ENCODE peak calls at places on chromosomes 3 and 15, in eight cellular contexts. K is astrocyte; Y is CD8-positive, alpha-beta memory T cell; N is NCI-H2171 treated with DMSO at 0.1 percent for 48 hours; E is SJCRH30; T is cardiac septum; I is lung; X is lung microvascular endothelial cell. U is an unnamed sample.

GRCh38 chr15:78056714-78057269 is 20.7 kb downstream of the TBC1D2B start:
- DNase-seq in K (peak; percentile 46), Y (no peak), N (peak; percentile 72), E (peak; percentile 40), T (no peak), I (no peak), X (peak; percentile 45), U (no peak)

GRCh38 chr3:43707998-43708397 is 17.3 kb downstream of the ABHD5 start:
- DNase-seq in K (peak; percentile 97), Y (no peak), N (no peak), E (no peak), T (no peak), I (no peak), X (peak; percentile 87), U (peak; percentile 60)

GRCh38 chr3:53420831-53421230 is 73.5 kb upstream of the DCP1A start:
- DNase-seq in K (no peak), Y (no peak), N (no peak), E (no peak), T (no peak), I (no peak), X (no peak), U (no peak)

GRCh38 chr15:21261396-21261964 is 178.8 kb downstream of the POTEB3 start:
- DNase-seq in K (no peak), Y (no peak), N (no peak), E (peak; percentile 2), T (peak; percentile 74), I (no peak), X (no peak), U (no peak)

GRCh38 chr15:58584789-58585461 is 153.1 kb downstream of the LIPC start:
- DNase-seq in K (no peak), Y (no peak), N (no peak), E (no peak), T (no peak), I (no peak), X (no peak), U (no peak)

GRCh38 chr15:59260090-59260489 is 53.4 kb downstream of the LDHAL6B start:
- DNase-seq in K (no peak), Y (no peak), N (no peak), E (no peak), T (peak; percentile 70), I (no peak), X (no peak), U (no peak)

GRCh38 chr15:24772256-24772655 is 96.7 kb downstream of the NPAP1 start:
- DNase-seq in K (no peak), Y (no peak), N (no peak), E (peak; percentile 47), T (no peak), I (no peak), X (no peak), U (no peak)

GRCh38 chr3:114234739-114235138 is 2.6 kb downstream of the ZNF80 start:
- DNase-seq in K (no peak), Y (no peak), N (no peak), E (no peak), T (no peak), I (no peak), X (no peak), U (no peak)

GRCh38 chr15:41897327-41897726 is 3.5 kb upstream of the SPTBN5 start:
- DNase-seq in K (no peak), Y (no peak), N (peak; percentile 64), E (no peak), T (no peak), I (no peak), X (no peak), U (no peak)

GRCh38 chr15:44193651-44194396 is 1.2 kb downstream of the FRMD5 start:
- DNase-seq in K (peak; percentile 55), Y (no peak), N (peak; percentile 54), E (no peak), T (no peak), I (no peak), X (peak; percentile 34), U (peak; percentile 9)

GRCh38 chr3:183211390-183211789 is 41.7 kb upstream of the B3GNT5 start:
- DNase-seq in K (no peak), Y (no peak), N (no peak), E (no peak), T (peak; percentile 84), I (no peak), X (peak; percentile 71), U (no peak)

GRCh38 chr15:68229386-68230156 is at the start of gene CLN6:
- DNase-seq in K (peak; percentile 55), Y (peak; percentile 75), N (peak; percentile 86), E (peak; percentile 89), T (peak; percentile 93), I (peak; percentile 78), X (peak; percentile 79), U (peak; percentile 87)

GRCh38 chr3:153768559-153769469 is 352.4 kb upstream of the ARHGEF26 start:
- DNase-seq in K (peak; percentile 39), Y (peak; percentile 25), N (peak; percentile 5), E (peak; percentile 63), T (no peak), I (peak; percentile 45), X (peak; percentile 72), U (peak; percentile 62)

GRCh38 chr3:176958560-176958959 is 238.7 kb downstream of the TBL1XR1 start:
- DNase-seq in K (no peak), Y (no peak), N (no peak), E (no peak), T (no peak), I (no peak), X (no peak), U (no peak)

GRCh38 chr15:83306561-83306960 is 22.1 kb upstream of the BNC1 start:
- DNase-seq in K (no peak), Y (no peak), N (no peak), E (no peak), T (no peak), I (no peak), X (no peak), U (no peak)

GRCh38 chr15:81785181-81785580 is 260.6 kb downstream of the MEX3B start:
- DNase-seq in K (no peak), Y (no peak), N (no peak), E (peak; percentile 87), T (no peak), I (no peak), X (no peak), U (no peak)

GRCh38 chr15:101437209-101437608 is 52.3 kb downstream of the PCSK6 start:
- DNase-seq in K (no peak), Y (no peak), N (no peak), E (no peak), T (no peak), I (peak; percentile 27), X (no peak), U (no peak)

GRCh38 chr3:50340404-50341329 is at the start of gene RASSF1:
- DNase-seq in K (no peak), Y (peak; percentile 63), N (no peak), E (no peak), T (peak; percentile 87), I (peak; percentile 72), X (peak; percentile 43), U (peak; percentile 37)

GRCh38 chr3:144777941-144778340 is 806.3 kb downstream of the DIPK2A start:
- DNase-seq in K (no peak), Y (no peak), N (no peak), E (no peak), T (no peak), I (no peak), X (no peak), U (no peak)

GRCh38 chr3:42090973-42091731 is at the start of gene TRAK1:
- DNase-seq in K (peak; percentile 88), Y (no peak), N (no peak), E (no peak), T (peak; percentile 75), I (no peak), X (no peak), U (no peak)

GRCh38 chr3:110296885-110297284 is 774.7 kb upstream of the NECTIN3 start:
- DNase-seq in K (peak; percentile 44), Y (no peak), N (no peak), E (no peak), T (no peak), I (no peak), X (no peak), U (no peak)

GRCh38 chr3:101639280-101639963 is 37.5 kb downstream of the ZBTB11 start:
- DNase-seq in K (no peak), Y (no peak), N (no peak), E (no peak), T (no peak), I (no peak), X (no peak), U (no peak)

GRCh38 chr15:73946046-73946678 is 19.9 kb downstream of the LOXL1 start:
- DNase-seq in K (no peak), Y (no peak), N (no peak), E (no peak), T (no peak), I (no peak), X (no peak), U (no peak)

GRCh38 chr3:8509961-8510360 is 8.3 kb downstream of the LMCD1 start:
- DNase-seq in K (peak; percentile 95), Y (no peak), N (no peak), E (peak; percentile 18), T (no peak), I (no peak), X (peak; percentile 91), U (peak; percentile 41)

GRCh38 chr3:99753268-99753975 is 64.2 kb upstream of the CMSS1 start:
- DNase-seq in K (peak; percentile 74), Y (no peak), N (peak; percentile 57), E (peak; percentile 87), T (no peak), I (no peak), X (peak; percentile 87), U (peak; percentile 40)

GRCh38 chr3:149559989-149560388 is 85.5 kb downstream of the TM4SF4 start:
- DNase-seq in K (no peak), Y (no peak), N (no peak), E (no peak), T (no peak), I (no peak), X (no peak), U (no peak)